ENCODE peak calls at places on chromosomes 7 and 10, in nine cellular contexts. I is cardiac fibroblast, R is thoracic aorta, X is kidney epithelial cell, E is cardiac muscle cell, V is Caco-2, W is colonic mucosa, G is Peyer's patch, N is neural progenitor cell. Y is an unnamed sample.
A peak's percentile ranks its signal among the peaks of the same experiment; 100 is the strongest.

GRCh38 chr10:129345763-129346162 is 121.3 kb upstream of the MGMT start:
- DNase-seq in I (no peak), R (no peak), X (no peak), E (no peak), V (no peak), W (no peak), G (no peak), N (peak; percentile 58), Y (no peak)

GRCh38 chr10:34780818-34781380 is 34.2 kb downstream of the PARD3 start:
- DNase-seq in I (peak; percentile 73), R (no peak), X (no peak), E (peak; percentile 48), V (no peak), W (no peak), G (no peak), N (peak; percentile 26), Y (peak; percentile 90)

GRCh38 chr10:129756912-129757861 is 206.9 kb downstream of the EBF3 start:
- DNase-seq in I (peak; percentile 37), R (no peak), X (no peak), E (no peak), V (no peak), W (no peak), G (peak; percentile 10), N (no peak), Y (peak; percentile 1)

GRCh38 chr10:69389827-69390490 is 26.8 kb downstream of the TACR2 start:
- DNase-seq in I (peak; percentile 86), R (no peak), X (no peak), E (no peak), V (no peak), W (no peak), G (no peak), N (peak; percentile 42), Y (peak; percentile 52)

GRCh38 chr10:86258940-86259339 is 107.7 kb downstream of the GRID1 start:
- DNase-seq in I (no peak), R (no peak), X (no peak), E (no peak), V (no peak), W (no peak), G (no peak), N (no peak), Y (no peak)

GRCh38 chr10:114489521-114490310 is 85.4 kb upstream of the AFAP1L2 start:
- DNase-seq in I (no peak), R (no peak), X (no peak), E (no peak), V (peak; percentile 43), W (no peak), G (no peak), N (peak; percentile 75), Y (no peak)

GRCh38 chr10:93712593-93712992 is 10.2 kb upstream of the FRA10AC1 start:
- DNase-seq in I (no peak), R (no peak), X (no peak), E (no peak), V (no peak), W (no peak), G (no peak), N (no peak), Y (no peak)

GRCh38 chr10:78655941-78656340 is 412.8 kb upstream of the ZMIZ1 start:
- DNase-seq in I (no peak), R (no peak), X (no peak), E (no peak), V (no peak), W (no peak), G (no peak), N (no peak), Y (no peak)

GRCh38 chr7:25857376-25858067 is 294.5 kb upstream of the NFE2L3 start:
- DNase-seq in I (peak; percentile 38), R (no peak), X (no peak), E (peak; percentile 60), V (peak; percentile 50), W (peak; percentile 92), G (no peak), N (peak; percentile 62), Y (peak; percentile 78)

GRCh38 chr10:71727429-71728217 is 8.0 kb upstream of the C10orf105 start:
- DNase-seq in I (peak; percentile 47), R (no peak), X (no peak), E (peak; percentile 63), V (no peak), W (peak; percentile 92), G (peak; percentile 82), N (no peak), Y (peak; percentile 50)

GRCh38 chr7:4693152-4693551 is 11.1 kb downstream of the FOXK1 start:
- DNase-seq in I (no peak), R (no peak), X (no peak), E (no peak), V (no peak), W (no peak), G (no peak), N (no peak), Y (no peak)

GRCh38 chr7:55254596-55255500 is 110.3 kb upstream of the LANCL2 start:
- DNase-seq in I (peak; percentile 80), R (peak; percentile 31), X (no peak), E (peak; percentile 83), V (peak; percentile 94), W (peak; percentile 91), G (peak; percentile 41), N (peak; percentile 91), Y (peak; percentile 71)

GRCh38 chr10:50740351-50740688 is 584 bp downstream of the ASAH2B start:
- DNase-seq in I (peak; percentile 65), R (no peak), X (peak; percentile 42), E (peak; percentile 41), V (no peak), W (no peak), G (no peak), N (peak; percentile 6), Y (peak; percentile 77)

GRCh38 chr10:35639021-35639521 is 3.0 kb downstream of the FZD8 start:
- DNase-seq in I (no peak), R (no peak), X (no peak), E (peak; percentile 60), V (no peak), W (no peak), G (no peak), N (peak; percentile 66), Y (no peak)

GRCh38 chr7:88090233-88090632 is 129.6 kb downstream of the SRI start:
- DNase-seq in I (no peak), R (no peak), X (no peak), E (no peak), V (no peak), W (no peak), G (no peak), N (no peak), Y (no peak)

GRCh38 chr7:109879429-109879828 is 1211.5 kb upstream of the LRRN3 start:
- DNase-seq in I (no peak), R (no peak), X (no peak), E (no peak), V (no peak), W (no peak), G (no peak), N (no peak), Y (no peak)

GRCh38 chr10:104650072-104650471 is 9.0 kb downstream of the SORCS3 start:
- DNase-seq in I (no peak), R (no peak), X (no peak), E (peak; percentile 53), V (no peak), W (no peak), G (no peak), N (peak; percentile 33), Y (no peak)

GRCh38 chr10:97683556-97684357 is 3.3 kb downstream of the AVPI1 start:
- DNase-seq in I (peak; percentile 55), R (no peak), X (no peak), E (no peak), V (no peak), W (peak; percentile 71), G (no peak), N (no peak), Y (peak; percentile 76)

GRCh38 chr10:67665491-67665890 is 30.5 kb downstream of the CTNNA3 start:
- DNase-seq in I (no peak), R (no peak), X (no peak), E (peak; percentile 51), V (no peak), W (no peak), G (no peak), N (no peak), Y (no peak)

GRCh38 chr10:974038-974784 is 14.0 kb upstream of the GTPBP4 start:
- DNase-seq in I (no peak), R (no peak), X (peak; percentile 61), E (no peak), V (peak; percentile 92), W (no peak), G (no peak), N (no peak), Y (no peak)

GRCh38 chr10:38605153-38605661 is 511.1 kb downstream of the ZNF37A start:
- DNase-seq in I (no peak), R (no peak), X (no peak), E (no peak), V (no peak), W (no peak), G (no peak), N (no peak), Y (no peak)
- TF ChIP-seq CTCF in I (no peak), R (no peak), X (no peak), E (no peak), V (no peak), W (no peak), G (no peak), N (no peak), Y (no peak)

GRCh38 chr10:75400769-75401568 is 595 bp downstream of the ZNF503 start:
- DNase-seq in I (peak; percentile 80), R (no peak), X (no peak), E (peak; percentile 67), V (no peak), W (peak; percentile 61), G (no peak), N (peak; percentile 72), Y (peak; percentile 68)
- H3K4me3 ChIP-seq in I (peak overlapping the region; percentile 95), R (peak overlapping the region; percentile 84), X (peak overlapping the region; percentile 91), E (peak overlapping the region; percentile 97), V (peak overlapping the region; percentile 99), W (peak overlapping the region; percentile 60), G (peak overlapping the region; percentile 86), N (peak overlapping the region; percentile 87), Y (peak overlapping the region; percentile 92)

DNA sequence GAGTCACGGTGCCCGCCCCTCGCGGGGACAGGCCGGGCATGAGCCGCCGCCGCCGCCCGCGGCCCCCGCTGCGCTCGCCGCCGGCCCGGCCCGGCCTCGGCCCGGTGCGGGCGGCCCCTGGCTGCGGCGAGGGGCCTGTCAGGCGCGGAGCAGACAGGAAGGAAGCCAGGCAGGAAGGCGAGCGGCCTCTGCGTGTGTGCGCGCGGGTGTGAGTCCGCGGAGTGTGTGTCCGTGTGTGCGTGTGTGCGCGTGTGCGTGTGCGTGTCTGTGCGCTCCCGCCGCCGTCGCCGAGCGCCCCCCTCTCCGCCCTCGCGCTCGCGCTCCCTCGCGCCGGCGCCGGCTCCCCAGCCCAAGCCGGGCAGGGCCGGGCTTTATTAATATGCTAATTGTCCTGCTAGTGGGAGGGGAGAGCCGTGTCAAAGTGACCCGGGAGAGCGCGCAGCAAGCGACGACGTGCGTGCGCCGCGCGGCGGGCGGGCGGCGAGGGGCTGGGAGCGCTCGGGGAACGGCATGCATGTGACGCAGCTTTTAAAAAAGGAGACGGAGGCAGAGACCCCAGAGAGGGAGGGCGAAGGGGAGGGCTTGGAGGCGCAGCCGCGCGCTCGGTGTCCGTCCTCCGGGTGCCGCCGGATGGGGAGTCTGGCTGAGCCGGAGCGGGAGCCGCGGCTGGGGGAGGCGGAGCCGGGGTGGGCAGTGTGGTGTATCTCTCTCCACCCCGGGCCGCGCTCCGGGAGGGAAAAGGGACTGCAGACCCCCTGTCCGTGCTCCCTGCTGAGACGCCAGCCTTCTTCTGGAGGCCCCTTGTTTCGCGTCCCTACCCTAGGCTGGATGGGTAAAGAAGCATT is at the start of gene LDB1:
- DNase-seq in I (peak; percentile 92), R (peak; percentile 42), X (no peak), E (peak; percentile 92), V (peak; percentile 78), W (peak; percentile 86), G (peak; percentile 76), N (peak; percentile 93), Y (peak; percentile 86)
- TF ChIP-seq CTCF in I (no peak), R (no peak), X (no peak), E (no peak), V (no peak), W (no peak), G (no peak), N (no peak), Y (no peak)

GRCh38 chr10:42950606-42951485 is 126.0 kb upstream of the RET start:
- DNase-seq in I (no peak), R (no peak), X (no peak), E (no peak), V (no peak), W (peak; percentile 10), G (peak; percentile 9), N (no peak), Y (no peak)
- H3K4me3 ChIP-seq in I (no peak overlapping the region), R (no peak overlapping the region), X (no peak overlapping the region), E (no peak overlapping the region), V (no peak overlapping the region), W (no peak overlapping the region), G (no peak overlapping the region), N (no peak overlapping the region), Y (no peak overlapping the region)